ENCODE peak calls at places on chromosome 15, in nine cellular contexts. One of them, this sample, is unnamed.
A peak's percentile ranks its signal among the peaks of the same experiment; 100 is the strongest.

GRCh38 chr15:89335289-89336041 is 841 bp upstream of the POLG start:
- DNase-seq in GM20000: no peak
- DNase-seq in A549: no peak
- DNase-seq in aorta: peak; percentile 81
- DNase-seq in C1 segment of cervical spinal cord: peak; percentile 49
- DNase-seq in activated CD4-positive, alpha-beta T cell treated with anti-CD3 and anti-CD28 coated beads for 1 hour: no peak
- DNase-seq in nephron progenitor cell: peak; percentile 51
- DNase-seq in keratinocyte: no peak
- DNase-seq in stimulated activated CD4-positive, alpha-beta T cell treated with anti-CD3 and anti-CD28 coated beads, TNF-alpha, amount 100 ng/mL, for 1 hour: no peak
- DNase-seq in this sample: no peak

GRCh38 chr15:78044407-78045155 is 32.9 kb downstream of the TBC1D2B start:
- DNase-seq in keratinocyte: no peak
- DNase-seq in stimulated activated CD4-positive, alpha-beta T cell treated with anti-CD3 and anti-CD28 coated beads, TNF-alpha, amount 100 ng/mL, for 1 hour: no peak
- DNase-seq in nephron progenitor cell: no peak
- DNase-seq in aorta: no peak
- DNase-seq in GM20000: no peak
- DNase-seq in A549: no peak
- DNase-seq in activated CD4-positive, alpha-beta T cell treated with anti-CD3 and anti-CD28 coated beads for 1 hour: no peak
- DNase-seq in C1 segment of cervical spinal cord: no peak
- DNase-seq in this sample: no peak

GRCh38 chr15:99440551-99441426 is 125.0 kb upstream of the MEF2A start:
- DNase-seq in aorta: peak; percentile 68
- DNase-seq in C1 segment of cervical spinal cord: no peak
- DNase-seq in GM20000: peak; percentile 6
- DNase-seq in A549: no peak
- DNase-seq in stimulated activated CD4-positive, alpha-beta T cell treated with anti-CD3 and anti-CD28 coated beads, TNF-alpha, amount 100 ng/mL, for 1 hour: no peak
- DNase-seq in keratinocyte: no peak
- DNase-seq in activated CD4-positive, alpha-beta T cell treated with anti-CD3 and anti-CD28 coated beads for 1 hour: no peak
- DNase-seq in nephron progenitor cell: no peak
- DNase-seq in this sample: no peak

GRCh38 chr15:31483924-31484368 is 157.3 kb downstream of the KLF13 start:
- DNase-seq in aorta: no peak
- DNase-seq in A549: no peak
- DNase-seq in keratinocyte: no peak
- DNase-seq in activated CD4-positive, alpha-beta T cell treated with anti-CD3 and anti-CD28 coated beads for 1 hour: no peak
- DNase-seq in GM20000: peak; percentile 50
- DNase-seq in C1 segment of cervical spinal cord: no peak
- DNase-seq in nephron progenitor cell: no peak
- DNase-seq in stimulated activated CD4-positive, alpha-beta T cell treated with anti-CD3 and anti-CD28 coated beads, TNF-alpha, amount 100 ng/mL, for 1 hour: no peak
- DNase-seq in this sample: no peak

GRCh38 chr15:60536314-60536713 is 57.4 kb upstream of the ICE2 start:
- DNase-seq in keratinocyte: no peak
- DNase-seq in nephron progenitor cell: no peak
- DNase-seq in A549: no peak
- DNase-seq in GM20000: no peak
- DNase-seq in aorta: no peak
- DNase-seq in activated CD4-positive, alpha-beta T cell treated with anti-CD3 and anti-CD28 coated beads for 1 hour: no peak
- DNase-seq in C1 segment of cervical spinal cord: no peak
- DNase-seq in stimulated activated CD4-positive, alpha-beta T cell treated with anti-CD3 and anti-CD28 coated beads, TNF-alpha, amount 100 ng/mL, for 1 hour: no peak
- DNase-seq in this sample: no peak

GRCh38 chr15:84690342-84690741 is 25.6 kb downstream of the SEC11A start:
- DNase-seq in C1 segment of cervical spinal cord: no peak
- DNase-seq in GM20000: no peak
- DNase-seq in A549: no peak
- DNase-seq in aorta: no peak
- DNase-seq in nephron progenitor cell: no peak
- DNase-seq in stimulated activated CD4-positive, alpha-beta T cell treated with anti-CD3 and anti-CD28 coated beads, TNF-alpha, amount 100 ng/mL, for 1 hour: no peak
- DNase-seq in activated CD4-positive, alpha-beta T cell treated with anti-CD3 and anti-CD28 coated beads for 1 hour: no peak
- DNase-seq in keratinocyte: no peak
- DNase-seq in this sample: no peak

GRCh38 chr15:65447145-65447544 is 24.4 kb upstream of the IGDCC4 start:
- DNase-seq in GM20000: no peak
- DNase-seq in A549: no peak
- DNase-seq in nephron progenitor cell: no peak
- DNase-seq in keratinocyte: no peak
- DNase-seq in aorta: no peak
- DNase-seq in stimulated activated CD4-positive, alpha-beta T cell treated with anti-CD3 and anti-CD28 coated beads, TNF-alpha, amount 100 ng/mL, for 1 hour: no peak
- DNase-seq in activated CD4-positive, alpha-beta T cell treated with anti-CD3 and anti-CD28 coated beads for 1 hour: no peak
- DNase-seq in C1 segment of cervical spinal cord: no peak
- DNase-seq in this sample: no peak

GRCh38 chr15:51046799-51047449 is 47.8 kb downstream of the TNFAIP8L3 start:
- DNase-seq in nephron progenitor cell: no peak
- DNase-seq in aorta: no peak
- DNase-seq in activated CD4-positive, alpha-beta T cell treated with anti-CD3 and anti-CD28 coated beads for 1 hour: no peak
- DNase-seq in keratinocyte: no peak
- DNase-seq in GM20000: no peak
- DNase-seq in stimulated activated CD4-positive, alpha-beta T cell treated with anti-CD3 and anti-CD28 coated beads, TNF-alpha, amount 100 ng/mL, for 1 hour: no peak
- DNase-seq in A549: no peak
- DNase-seq in C1 segment of cervical spinal cord: no peak
- DNase-seq in this sample: no peak

GRCh38 chr15:69156726-69157381 is 3.6 kb upstream of the GLCE start:
- DNase-seq in keratinocyte: no peak
- DNase-seq in C1 segment of cervical spinal cord: no peak
- DNase-seq in stimulated activated CD4-positive, alpha-beta T cell treated with anti-CD3 and anti-CD28 coated beads, TNF-alpha, amount 100 ng/mL, for 1 hour: no peak
- DNase-seq in activated CD4-positive, alpha-beta T cell treated with anti-CD3 and anti-CD28 coated beads for 1 hour: no peak
- DNase-seq in GM20000: no peak
- DNase-seq in nephron progenitor cell: no peak
- DNase-seq in aorta: no peak
- DNase-seq in A549: no peak
- DNase-seq in this sample: no peak

GRCh38 chr15:55708720-55709119 is 34.2 kb downstream of the PRTG start:
- DNase-seq in activated CD4-positive, alpha-beta T cell treated with anti-CD3 and anti-CD28 coated beads for 1 hour: no peak
- DNase-seq in A549: no peak
- DNase-seq in aorta: no peak
- DNase-seq in stimulated activated CD4-positive, alpha-beta T cell treated with anti-CD3 and anti-CD28 coated beads, TNF-alpha, amount 100 ng/mL, for 1 hour: no peak
- DNase-seq in nephron progenitor cell: no peak
- DNase-seq in GM20000: no peak
- DNase-seq in C1 segment of cervical spinal cord: no peak
- DNase-seq in keratinocyte: no peak
- DNase-seq in this sample: no peak

GRCh38 chr15:72302955-72303354 is 17.0 kb downstream of the CELF6 start:
- DNase-seq in A549: no peak
- DNase-seq in activated CD4-positive, alpha-beta T cell treated with anti-CD3 and anti-CD28 coated beads for 1 hour: no peak
- DNase-seq in GM20000: no peak
- DNase-seq in C1 segment of cervical spinal cord: no peak
- DNase-seq in nephron progenitor cell: no peak
- DNase-seq in aorta: no peak
- DNase-seq in keratinocyte: no peak
- DNase-seq in stimulated activated CD4-positive, alpha-beta T cell treated with anti-CD3 and anti-CD28 coated beads, TNF-alpha, amount 100 ng/mL, for 1 hour: no peak
- DNase-seq in this sample: no peak

GRCh38 chr15:63946524-63947065 is 99.7 kb downstream of the DAPK2 start:
- DNase-seq in nephron progenitor cell: no peak
- DNase-seq in GM20000: no peak
- DNase-seq in keratinocyte: no peak
- DNase-seq in activated CD4-positive, alpha-beta T cell treated with anti-CD3 and anti-CD28 coated beads for 1 hour: no peak
- DNase-seq in aorta: peak; percentile 51
- DNase-seq in C1 segment of cervical spinal cord: no peak
- DNase-seq in stimulated activated CD4-positive, alpha-beta T cell treated with anti-CD3 and anti-CD28 coated beads, TNF-alpha, amount 100 ng/mL, for 1 hour: no peak
- DNase-seq in A549: no peak
- DNase-seq in this sample: no peak

GRCh38 chr15:68149059-68149458 is 56.1 kb downstream of the CALML4 start:
- DNase-seq in nephron progenitor cell: no peak
- DNase-seq in C1 segment of cervical spinal cord: no peak
- DNase-seq in GM20000: no peak
- DNase-seq in aorta: no peak
- DNase-seq in A549: no peak
- DNase-seq in stimulated activated CD4-positive, alpha-beta T cell treated with anti-CD3 and anti-CD28 coated beads, TNF-alpha, amount 100 ng/mL, for 1 hour: no peak
- DNase-seq in keratinocyte: no peak
- DNase-seq in activated CD4-positive, alpha-beta T cell treated with anti-CD3 and anti-CD28 coated beads for 1 hour: no peak
- DNase-seq in this sample: no peak

GRCh38 chr15:94792166-94792565 is 560.8 kb downstream of the MCTP2 start:
- DNase-seq in A549: no peak
- DNase-seq in stimulated activated CD4-positive, alpha-beta T cell treated with anti-CD3 and anti-CD28 coated beads, TNF-alpha, amount 100 ng/mL, for 1 hour: no peak
- DNase-seq in aorta: no peak
- DNase-seq in nephron progenitor cell: no peak
- DNase-seq in GM20000: no peak
- DNase-seq in keratinocyte: peak; percentile 81
- DNase-seq in C1 segment of cervical spinal cord: no peak
- DNase-seq in activated CD4-positive, alpha-beta T cell treated with anti-CD3 and anti-CD28 coated beads for 1 hour: no peak
- DNase-seq in this sample: no peak

GRCh38 chr15:90845201-90845949 is 23.0 kb upstream of the FURIN start:
- DNase-seq in A549: peak; percentile 46
- DNase-seq in keratinocyte: peak; percentile 48
- DNase-seq in aorta: no peak
- DNase-seq in C1 segment of cervical spinal cord: no peak
- DNase-seq in GM20000: peak; percentile 55
- DNase-seq in nephron progenitor cell: no peak
- DNase-seq in stimulated activated CD4-positive, alpha-beta T cell treated with anti-CD3 and anti-CD28 coated beads, TNF-alpha, amount 100 ng/mL, for 1 hour: no peak
- DNase-seq in activated CD4-positive, alpha-beta T cell treated with anti-CD3 and anti-CD28 coated beads for 1 hour: no peak
- DNase-seq in this sample: no peak

This sample was measured in SK-N-DZ.